ENCODE peak calls at places on chromosomes 2 and 18, in ten cellular contexts. O is HCT116; E is left ventricle myocardium inferior; A is heart right ventricle; R is thoracic aorta; D is CD8-positive, alpha-beta memory T cell; K is heart left ventricle; M is cardiac muscle cell; J is gastrocnemius medialis; B is left lung. Y is an unnamed sample.

GRCh38 chr18:50796495-50796894 is 23.3 kb downstream of the MRO start:
- DNase-seq in O (no peak), E (no peak), A (no peak), R (no peak), D (no peak), K (no peak), M (no peak), J (no peak), B (no peak), Y (no peak)

GRCh38 chr2:173079968-173080860 is 4.6 kb downstream of the MAP3K20 start:
- DNase-seq in O (no peak), E (no peak), A (no peak), R (no peak), D (no peak), K (no peak), M (no peak), J (no peak), B (no peak), Y (peak; percentile 36)

GRCh38 chr18:48527467-48527866 is 11.4 kb upstream of the CTIF start:
- DNase-seq in O (no peak), E (no peak), A (no peak), R (no peak), D (no peak), K (no peak), M (no peak), J (no peak), B (no peak), Y (no peak)

GRCh38 chr2:42138163-42139016 is 30.8 kb upstream of the EML4 start:
- DNase-seq in O (no peak), E (no peak), A (no peak), R (no peak), D (no peak), K (peak; percentile 61), M (no peak), J (no peak), B (peak; percentile 58), Y (peak; percentile 72)

GRCh38 chr18:58196164-58196563 is 152.1 kb downstream of the NEDD4L start:
- DNase-seq in O (no peak), E (no peak), A (no peak), R (no peak), D (no peak), K (no peak), M (no peak), J (no peak), B (no peak), Y (no peak)

GRCh38 chr2:240327566-240327965 is 107.9 kb upstream of the GPC1 start:
- DNase-seq in O (no peak), E (no peak), A (no peak), R (no peak), D (no peak), K (no peak), M (no peak), J (no peak), B (no peak), Y (no peak)

GRCh38 chr2:128311216-128311754 is 7.4 kb downstream of the HS6ST1 start:
- DNase-seq in O (no peak), E (no peak), A (no peak), R (no peak), D (peak; percentile 0), K (peak; percentile 6), M (no peak), J (no peak), B (peak; percentile 23), Y (no peak)

GRCh38 chr18:75678662-75679061 is 251.2 kb upstream of the SMIM21 start:
- DNase-seq in O (no peak), E (no peak), A (no peak), R (no peak), D (no peak), K (no peak), M (no peak), J (no peak), B (no peak), Y (no peak)

GRCh38 chr2:177545981-177546600 is 153.5 kb downstream of the AGPS start:
- DNase-seq in O (no peak), E (no peak), A (no peak), R (no peak), D (no peak), K (no peak), M (no peak), J (no peak), B (no peak), Y (no peak)

GRCh38 chr18:49345931-49346696 is 114.3 kb downstream of the DYM start:
- DNase-seq in O (no peak), E (no peak), A (no peak), R (no peak), D (no peak), K (no peak), M (no peak), J (no peak), B (no peak), Y (no peak)

GRCh38 chr18:5973079-5973478 is 77.8 kb upstream of the TMEM200C start:
- DNase-seq in O (no peak), E (no peak), A (no peak), R (no peak), D (no peak), K (no peak), M (no peak), J (no peak), B (no peak), Y (no peak)

GRCh38 chr2:47534179-47534919 is 131.4 kb downstream of the MSH2 start:
- DNase-seq in O (no peak), E (no peak), A (no peak), R (no peak), D (no peak), K (no peak), M (no peak), J (no peak), B (peak; percentile 52), Y (peak; percentile 94)

GRCh38 chr2:48531141-48531648 is 1.2 kb downstream of the STON1 start:
- DNase-seq in O (no peak), E (no peak), A (no peak), R (no peak), D (no peak), K (peak; percentile 24), M (peak; percentile 65), J (no peak), B (no peak), Y (peak; percentile 28)

GRCh38 chr2:160425794-160426193 is 67.8 kb downstream of the RBMS1 start:
- DNase-seq in O (no peak), E (no peak), A (no peak), R (no peak), D (no peak), K (no peak), M (no peak), J (no peak), B (no peak), Y (no peak)

GRCh38 chr2:56168163-56168562 is 15.6 kb upstream of the CCDC85A start:
- DNase-seq in O (no peak), E (no peak), A (no peak), R (no peak), D (no peak), K (no peak), M (no peak), J (no peak), B (peak; percentile 44), Y (peak; percentile 4)

GRCh38 chr2:143926731-143927130 is 593.2 kb downstream of the ZEB2 start:
- DNase-seq in O (no peak), E (no peak), A (no peak), R (no peak), D (no peak), K (no peak), M (no peak), J (no peak), B (no peak), Y (no peak)

GRCh38 chr2:215378045-215378444 is 57.8 kb downstream of the FN1 start:
- DNase-seq in O (no peak), E (no peak), A (no peak), R (no peak), D (no peak), K (no peak), M (no peak), J (no peak), B (no peak), Y (no peak)
- H3K36me3 ChIP-seq in O (no peaks in the 10 kb centered on the region), E (peaks cover 86% of the 10 kb centered on the region), A (peaks cover 98% of the 10 kb centered on the region), R (peaks cover 88% of the 10 kb centered on the region), D (no peaks in the 10 kb centered on the region), K (no peaks in the 10 kb centered on the region), M (peaks cover 66% of the 10 kb centered on the region), J (no peaks in the 10 kb centered on the region), B (no peaks in the 10 kb centered on the region), Y (peaks cover 77% of the 10 kb centered on the region)

DNA sequence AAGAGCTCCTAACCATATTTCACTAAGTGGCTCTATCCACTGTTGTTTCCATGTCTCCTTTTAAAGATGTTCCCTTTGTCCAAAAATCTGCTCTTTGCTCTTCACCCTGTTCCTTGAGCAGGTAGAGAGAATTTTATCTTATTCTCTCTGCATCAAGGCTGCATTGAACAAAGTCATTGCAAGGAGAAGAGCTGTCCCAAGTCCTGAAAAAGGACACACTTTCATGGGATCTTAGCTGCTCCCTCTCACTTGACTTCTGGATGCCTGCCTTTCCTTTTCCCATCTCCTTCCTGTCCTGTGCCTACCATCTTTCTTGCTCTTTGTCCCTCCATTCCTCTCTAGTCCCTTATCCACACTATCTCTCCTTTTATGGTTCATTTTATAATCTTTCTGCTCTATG is 235.2 kb upstream of the THSD7B start:
- DNase-seq in O (no peak), E (no peak), A (no peak), R (no peak), D (no peak), K (no peak), M (peak; percentile 29), J (no peak), B (no peak), Y (no peak)
- H3K27me3 ChIP-seq in O (no peaks in the 10 kb centered on the region), E (no peaks in the 10 kb centered on the region), A (no peaks in the 10 kb centered on the region), R (no peaks in the 10 kb centered on the region), D (no peaks in the 10 kb centered on the region), K (no peaks in the 10 kb centered on the region), M (no peaks in the 10 kb centered on the region), J (no peaks in the 10 kb centered on the region), B (no peaks in the 10 kb centered on the region), Y (no peaks in the 10 kb centered on the region)

DNA sequence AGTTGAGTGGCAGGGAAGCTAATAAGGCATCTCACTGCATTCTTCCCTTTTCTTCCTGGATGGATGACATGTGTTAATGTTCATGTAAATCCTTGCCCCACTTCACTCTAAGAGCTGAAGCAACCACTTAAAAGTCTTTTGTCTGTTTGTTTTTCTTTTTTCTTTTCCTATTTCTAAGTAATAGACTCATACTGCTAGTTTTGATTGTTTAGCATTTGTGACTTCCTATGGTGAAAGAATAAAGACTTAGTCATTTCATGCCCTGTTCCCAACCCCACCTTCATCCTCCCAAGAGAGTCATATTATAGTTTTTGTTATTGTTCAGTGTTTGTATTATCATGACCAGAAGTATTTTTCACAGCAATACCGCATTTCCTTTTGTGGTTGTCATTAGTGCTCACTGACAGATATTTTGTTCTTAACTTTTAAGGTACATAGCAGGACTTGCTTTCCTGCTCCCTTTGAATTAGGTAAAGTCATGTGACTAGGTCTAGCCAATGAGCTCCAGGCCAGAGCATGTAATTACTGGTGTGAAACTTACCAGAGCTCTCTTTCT is 18.1 kb upstream of the SPP2 start:
- DNase-seq in O (no peak), E (no peak), A (no peak), R (no peak), D (no peak), K (no peak), M (no peak), J (no peak), B (no peak), Y (peak; percentile 16)
- H3K9me3 ChIP-seq in O (no peaks in the 10 kb centered on the region), E (peaks cover 49% of the 10 kb centered on the region), A (no peaks in the 10 kb centered on the region), R (no peaks in the 10 kb centered on the region), D (peaks cover 11% of the 10 kb centered on the region), K (no peaks in the 10 kb centered on the region), M (no peaks in the 10 kb centered on the region), J (no peaks in the 10 kb centered on the region), B (no peaks in the 10 kb centered on the region), Y (peaks cover 6% of the 10 kb centered on the region)

DNA sequence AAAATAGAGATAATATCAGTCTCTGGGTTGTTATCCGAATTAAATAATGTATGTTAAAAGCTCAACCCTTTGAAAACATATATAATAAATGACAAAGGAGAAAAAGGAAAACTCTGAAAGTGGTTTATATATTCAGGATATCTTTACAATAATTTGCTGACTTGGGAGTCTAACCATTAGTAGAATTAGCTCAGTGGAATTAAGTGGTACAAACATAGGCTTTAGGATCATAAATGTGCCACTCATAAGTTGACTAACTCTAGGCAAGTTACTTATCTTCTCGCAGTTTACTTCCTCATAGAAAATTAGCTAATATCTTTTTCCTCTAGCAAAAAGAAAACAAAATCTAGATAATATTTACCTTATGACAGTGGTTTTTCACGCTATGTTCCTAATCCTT is 44.6 kb downstream of the HEATR5B start:
- DNase-seq in O (no peak), E (no peak), A (no peak), R (no peak), D (no peak), K (no peak), M (no peak), J (no peak), B (no peak), Y (no peak)
- H3K36me3 ChIP-seq in O (no peaks in the 10 kb centered on the region), E (peaks cover 70% of the 10 kb centered on the region), A (peaks cover 87% of the 10 kb centered on the region), R (peaks cover 8% of the 10 kb centered on the region), D (peaks cover 10% of the 10 kb centered on the region), K (no peaks in the 10 kb centered on the region), M (peaks cover 9% of the 10 kb centered on the region), J (no peaks in the 10 kb centered on the region), B (no peaks in the 10 kb centered on the region), Y (peaks cover 8% of the 10 kb centered on the region)